ENCODE peak calls at places on chromosomes 1 and 21, in six cellular contexts. M is stomach, P is K562, O is suprapubic skin, A is SK-N-SH, S is H1. F is an unnamed sample.

GRCh38 chr1:4093856-4094565 is 193.9 kb upstream of the C1orf174 start:
- DNase-seq in O (peak; percentile 60), M (no peak), A (no peak), P (no peak), S (no peak), F (peak; percentile 52)

GRCh38 chr1:110421159-110421777 is 13.8 kb upstream of the LAMTOR5 start:
- DNase-seq in M (no peak), S (no peak), P (no peak), A (no peak), O (no peak), F (no peak)

GRCh38 chr21:41593784-41594138 is 85.8 kb upstream of the TMPRSS2 start:
- DNase-seq in M (peak; percentile 83), O (peak; percentile 57), P (no peak), S (peak; percentile 37), A (no peak), F (no peak)

GRCh38 chr1:181124206-181124825 is 35.8 kb downstream of the IER5 start:
- DNase-seq in M (no peak), P (no peak), S (no peak), O (no peak), A (no peak), F (no peak)

GRCh38 chr1:156870734-156871133 is 10.1 kb downstream of the NTRK1 start:
- DNase-seq in S (no peak), P (no peak), A (no peak), M (no peak), O (no peak), F (no peak)

GRCh38 chr21:37532868-37533780 is 166.6 kb downstream of the DYRK1A start:
- DNase-seq in P (peak; percentile 58), A (no peak), M (peak; percentile 63), O (no peak), S (peak; percentile 47), F (no peak)

GRCh38 chr1:91406773-91407389 is 2.2 kb upstream of the HFM1 start:
- DNase-seq in M (no peak), S (no peak), A (no peak), O (no peak), P (peak; percentile 11), F (no peak)

GRCh38 chr1:174425121-174425520 is 22.6 kb upstream of the GPR52 start:
- DNase-seq in M (no peak), A (no peak), S (no peak), O (no peak), P (no peak), F (no peak)

GRCh38 chr1:157968503-157968902 is 24.9 kb upstream of the KIRREL1 start:
- DNase-seq in P (no peak), M (no peak), S (no peak), A (no peak), O (no peak), F (peak; percentile 74)

GRCh38 chr1:56149761-56150160 is 429.6 kb downstream of the PLPP3 start:
- DNase-seq in S (no peak), M (no peak), P (no peak), O (no peak), A (no peak), F (no peak)

GRCh38 chr21:35525443-35525842 is 476.3 kb upstream of the RUNX1 start:
- DNase-seq in O (no peak), P (no peak), A (no peak), S (no peak), M (no peak), F (no peak)

GRCh38 chr1:168260393-168260792 is 20.3 kb upstream of the TBX19 start:
- DNase-seq in S (no peak), O (no peak), M (no peak), P (no peak), A (no peak), F (no peak)

GRCh38 chr1:54407957-54408700 is 1.9 kb upstream of the SSBP3 start:
- DNase-seq in A (no peak), P (peak; percentile 55), O (no peak), S (no peak), M (no peak), F (no peak)

GRCh38 chr1:77834771-77835334 is 53.6 kb upstream of the NEXN start:
- DNase-seq in O (no peak), S (no peak), P (no peak), M (no peak), A (no peak), F (peak; percentile 78)

GRCh38 chr1:22053018-22053860 is 730 bp downstream of the CDC42 start:
- DNase-seq in S (peak; percentile 65), A (peak; percentile 88), M (peak; percentile 66), O (peak; percentile 82), P (peak; percentile 85), F (peak; percentile 78)

GRCh38 chr1:221678014-221678413 is 63.9 kb downstream of the DUSP10 start:
- DNase-seq in P (no peak), M (no peak), S (no peak), A (no peak), O (no peak), F (no peak)

GRCh38 chr1:45009956-45010854 is 919 bp downstream of the HECTD3 start:
- DNase-seq in P (peak; percentile 50), S (peak; percentile 52), A (peak; percentile 56), M (peak; percentile 70), O (no peak), F (no peak)
- TF ChIP-seq POLR2AphosphoS5 in P (no peak), S (no peak), A (no peak), M (no peak), O (no peak), F (no peak)

GRCh38 chr1:16023050-16023653 is 1.3 kb downstream of the CLCNKA start:
- DNase-seq in O (no peak), A (no peak), S (no peak), M (no peak), P (no peak), F (no peak)

GRCh38 chr1:16022393-16022792 is 557 bp downstream of the CLCNKA start:
- DNase-seq in S (no peak), M (no peak), A (no peak), P (no peak), O (no peak), F (no peak)

GRCh38 chr1:16020325-16020724 is 1.5 kb upstream of the CLCNKA start:
- DNase-seq in M (no peak), S (no peak), A (no peak), O (no peak), P (no peak), F (no peak)

GRCh38 chr1:16019580-16020277 is 1.9 kb upstream of the HSPB7 start:
- DNase-seq in O (no peak), M (no peak), P (no peak), A (peak; percentile 59), S (no peak), F (peak; percentile 82)

DNA sequence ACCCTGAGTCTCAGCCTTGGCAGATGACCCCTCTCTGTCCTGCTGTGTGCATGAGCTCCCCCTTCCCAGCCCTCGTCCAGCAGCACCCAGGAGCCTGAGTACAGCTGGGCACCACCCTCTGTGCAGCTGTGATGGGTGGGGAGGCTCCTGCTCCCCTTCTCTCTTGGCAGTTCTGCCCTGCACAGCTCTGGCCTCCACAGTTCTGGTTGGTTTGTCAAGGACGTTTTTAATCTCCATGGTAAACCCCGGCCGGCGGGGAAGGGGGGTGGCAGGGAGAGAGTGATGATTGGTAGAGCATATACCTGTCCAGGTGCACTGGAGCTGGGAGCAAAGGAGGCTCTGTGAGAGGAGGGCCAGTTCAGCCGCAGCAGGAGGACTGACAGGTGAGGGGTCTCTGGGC is at the start of gene CLCNKA:
- DNase-seq in A (no peak), S (no peak), P (no peak), O (no peak), M (peak; percentile 54), F (no peak)
- H3K4me1 ChIP-seq in A (peaks cover 34% of the 10 kb centered on the region), S (no peaks in the 10 kb centered on the region), P (no peaks in the 10 kb centered on the region), O (peaks cover 28% of the 10 kb centered on the region), M (peaks cover 47% of the 10 kb centered on the region), F (peaks cover 47% of the 10 kb centered on the region)

GRCh38 chr1:6419803-6420593 is at the start of gene HES2:
- DNase-seq in O (no peak), S (peak; percentile 82), M (peak; percentile 50), A (peak; percentile 61), P (peak; percentile 93), F (no peak)
- TF ChIP-seq EP300 in O (no peak), S (no peak), M (no peak), A (no peak), P (no peak), F (no peak)

GRCh38 chr1:183281039-183281438 is 95.0 kb downstream of the LAMC2 start:
- DNase-seq in O (no peak), S (no peak), M (peak; percentile 29), P (no peak), A (no peak), F (peak; percentile 84)
- TF ChIP-seq POLR2AphosphoS5 in O (peak; percentile 84), S (no peak), M (peak; percentile 26), P (no peak), A (no peak), F (peak; percentile 10)

GRCh38 chr1:30263405-30263804 is 460.0 kb downstream of the MATN1 start:
- DNase-seq in A (no peak), S (no peak), M (no peak), O (no peak), P (no peak), F (peak; percentile 52)
- H3K4me1 ChIP-seq in A (peaks cover 14% of the 10 kb centered on the region), S (no peaks in the 10 kb centered on the region), M (no peaks in the 10 kb centered on the region), O (no peaks in the 10 kb centered on the region), P (no peaks in the 10 kb centered on the region), F (no peaks in the 10 kb centered on the region)

GRCh38 chr1:105934806-105935205 is 1121.7 kb upstream of the PRMT6 start:
- DNase-seq in M (no peak), A (no peak), S (no peak), O (no peak), P (no peak), F (no peak)
- TF ChIP-seq EP300 in M (no peak), A (no peak), S (no peak), O (no peak), P (no peak), F (no peak)

GRCh38 chr1:238451781-238452310 is 561.1 kb upstream of the ZP4 start:
- DNase-seq in P (no peak), M (no peak), O (no peak), S (no peak), A (no peak), F (no peak)
- TF ChIP-seq POLR2AphosphoS5 in P (no peak), M (no peak), O (no peak), S (no peak), A (no peak), F (no peak)

GRCh38 chr1:155128469-155128754 is 736 bp downstream of the EFNA1 start:
- DNase-seq in S (peak; percentile 52), O (no peak), M (no peak), P (no peak), A (no peak), F (no peak)

GRCh38 chr1:155127672-155128468 is at the start of gene EFNA1:
- DNase-seq in S (peak; percentile 69), O (no peak), P (peak; percentile 78), A (peak; percentile 84), M (peak; percentile 79), F (peak; percentile 80)

GRCh38 chr1:155127105-155127671 is 488 bp upstream of the EFNA1 start:
- DNase-seq in P (no peak), O (peak; percentile 83), A (peak; percentile 77), M (peak; percentile 82), S (peak; percentile 63), F (peak; percentile 77)

GRCh38 chr1:155130272-155131006 is 2.8 kb downstream of the EFNA1 start:
- DNase-seq in M (no peak), S (no peak), O (no peak), A (no peak), P (no peak), F (no peak)

GRCh38 chr1:155128755-155129473 is 1.2 kb downstream of the EFNA1 start:
- DNase-seq in M (peak; percentile 61), P (no peak), A (peak; percentile 64), S (peak; percentile 66), O (no peak), F (peak; percentile 69)
- H3K4me1 ChIP-seq in M (peaks cover 98% of the 10 kb centered on the region), P (peaks cover 47% of the 10 kb centered on the region), A (peaks cover 45% of the 10 kb centered on the region), S (peaks cover 16% of the 10 kb centered on the region), O (peaks cover 95% of the 10 kb centered on the region), F (peaks cover 61% of the 10 kb centered on the region)

GRCh38 chr1:107286125-107286524 is 145.3 kb downstream of the NTNG1 start:
- DNase-seq in M (no peak), P (no peak), O (no peak), S (no peak), A (no peak), F (no peak)
- TF ChIP-seq EP300 in M (no peak), P (no peak), O (no peak), S (no peak), A (no peak), F (no peak)